ENCODE peak calls at places on chromosomes 5 and 9, in six cellular contexts. E is B cell; J is HEK293T; Y is activated CD8-positive, alpha-beta memory T cell treated with anti-CD3 and anti-CD28 coated beads, Interleukin-2, amount 10 ng/mL, durations not matched to agents 7 days and 5 days; V is anterior cingulate cortex; A is AG09319. U is an unnamed sample.

GRCh38 chr5:151740336-151740942 is 18.0 kb downstream of the ATOX1 start:
- DNase-seq in E (peak; percentile 73), J (peak; percentile 74), Y (peak; percentile 65), V (peak; percentile 26), A (peak; percentile 85), U (peak; percentile 57)

GRCh38 chr9:70935856-70936255 is 185.6 kb downstream of the TRPM3 start:
- DNase-seq in E (no peak), Y (no peak), J (no peak), A (no peak), V (no peak), U (no peak)

GRCh38 chr5:111512026-111512405 is 319 bp downstream of the STARD4 start:
- DNase-seq in A (no peak), J (peak; percentile 35), Y (no peak), E (no peak), V (no peak), U (no peak)

GRCh38 chr9:79610019-79610760 is 38.4 kb downstream of the TLE4 start:
- DNase-seq in Y (no peak), A (peak; percentile 74), J (no peak), E (no peak), V (no peak), U (no peak)

GRCh38 chr9:389758-390157 is 175.1 kb downstream of the DOCK8 start:
- DNase-seq in Y (no peak), A (no peak), E (no peak), J (no peak), V (no peak), U (no peak)

GRCh38 chr5:14880688-14881087 is 9.1 kb upstream of the ANKH start:
- DNase-seq in A (no peak), E (no peak), Y (no peak), V (no peak), J (no peak), U (no peak)

GRCh38 chr9:79701651-79702050 is 129.9 kb downstream of the TLE4 start:
- DNase-seq in A (no peak), Y (no peak), J (no peak), V (no peak), E (no peak), U (no peak)

GRCh38 chr9:37026936-37027581 is 7.0 kb downstream of the PAX5 start:
- DNase-seq in V (no peak), E (peak; percentile 56), Y (no peak), J (no peak), A (no peak), U (no peak)

GRCh38 chr5:79193643-79194042 is 42.3 kb upstream of the JMY start:
- DNase-seq in E (no peak), Y (no peak), A (no peak), J (no peak), V (no peak), U (no peak)

GRCh38 chr9:136079211-136079915 is 15.7 kb downstream of the NACC2 start:
- DNase-seq in J (no peak), Y (no peak), E (peak; percentile 21), A (no peak), V (no peak), U (no peak)

GRCh38 chr5:154296525-154297159 is 106.1 kb downstream of the GALNT10 start:
- DNase-seq in E (no peak), V (no peak), J (no peak), Y (peak; percentile 15), A (no peak), U (no peak)

GRCh38 chr5:80655231-80655784 is 525 bp upstream of the DHFR start:
- DNase-seq in V (no peak), A (no peak), J (no peak), E (no peak), Y (peak; percentile 45), U (no peak)

GRCh38 chr5:141929398-141930058 is 5.9 kb downstream of the DELE1 start:
- DNase-seq in V (no peak), Y (no peak), E (no peak), A (no peak), J (no peak), U (no peak)

GRCh38 chr5:137461636-137462596 is 37.2 kb downstream of the SPOCK1 start:
- DNase-seq in J (no peak), E (no peak), A (no peak), Y (no peak), V (no peak), U (no peak)

GRCh38 chr5:53448851-53449250 is 31.6 kb upstream of the FST start:
- DNase-seq in A (no peak), E (no peak), J (no peak), Y (no peak), V (no peak), U (no peak)

GRCh38 chr9:124478014-124478753 is 27.9 kb downstream of the ADGRD2 start:
- DNase-seq in A (no peak), V (no peak), J (no peak), E (no peak), Y (no peak), U (no peak)

GRCh38 chr9:19229725-19230355 is 653 bp upstream of the DENND4C start:
- DNase-seq in Y (peak; percentile 77), A (no peak), V (peak; percentile 64), J (peak; percentile 61), E (peak; percentile 84), U (peak; percentile 64)

GRCh38 chr9:131968632-131969031 is 111.0 kb downstream of the MED27 start:
- DNase-seq in V (no peak), J (no peak), A (no peak), E (no peak), Y (no peak), U (no peak)

GRCh38 chr5:124649548-124650501 is 96.6 kb downstream of the ZNF608 start:
- DNase-seq in E (peak; percentile 77), Y (peak; percentile 85), V (no peak), A (peak; percentile 66), J (peak; percentile 64), U (no peak)

GRCh38 chr5:168793844-168794837 is 215.0 kb upstream of the PANK3 start:
- DNase-seq in J (peak; percentile 26), V (no peak), Y (no peak), A (peak; percentile 20), E (no peak), U (no peak)

GRCh38 chr9:123679330-123679987 is 250.5 kb downstream of the DENND1A start:
- DNase-seq in V (no peak), E (peak; percentile 30), Y (no peak), J (no peak), A (no peak), U (peak; percentile 24)

GRCh38 chr9:135907006-135907434 is 326 bp downstream of the CAMSAP1 start:
- DNase-seq in V (no peak), Y (no peak), E (no peak), J (peak; percentile 53), A (no peak), U (no peak)

GRCh38 chr5:178289438-178289837 is 56.8 kb upstream of the PHYKPL start:
- DNase-seq in A (no peak), V (no peak), J (no peak), E (no peak), Y (no peak), U (no peak)

GRCh38 chr9:105223544-105224140 is 20.8 kb upstream of the SLC44A1 start:
- DNase-seq in J (no peak), V (no peak), Y (no peak), A (no peak), E (no peak), U (no peak)

GRCh38 chr5:72649449-72649848 is 142.2 kb upstream of the ZNF366 start:
- DNase-seq in Y (no peak), E (no peak), V (no peak), J (no peak), A (no peak), U (no peak)

GRCh38 chr5:18244309-18244708 is 610.0 kb downstream of the TAF11L14 start:
- DNase-seq in Y (no peak), J (no peak), V (no peak), E (no peak), A (no peak), U (no peak)

GRCh38 chr5:35374584-35374983 is 144.3 kb upstream of the PRLR start:
- DNase-seq in E (no peak), A (no peak), V (no peak), J (no peak), Y (no peak), U (no peak)

GRCh38 chr9:119963798-119964372 is 594.6 kb upstream of the BRINP1 start:
- DNase-seq in E (no peak), J (no peak), V (no peak), Y (no peak), A (peak; percentile 91), U (no peak)

GRCh38 chr9:34994429-34995287 is 5.1 kb downstream of the DNAJB5 start:
- DNase-seq in J (peak; percentile 65), E (no peak), V (peak; percentile 32), Y (no peak), A (no peak), U (peak; percentile 73)

GRCh38 chr5:168749391-168750100 is 170.4 kb upstream of the PANK3 start:
- DNase-seq in J (no peak), V (no peak), Y (peak; percentile 30), E (no peak), A (no peak), U (no peak)

GRCh38 chr9:23811633-23812032 is 14.4 kb downstream of the ELAVL2 start:
- DNase-seq in Y (no peak), V (no peak), A (no peak), E (no peak), J (no peak), U (no peak)

GRCh38 chr5:6525910-6526309 is 77.3 kb downstream of the UBE2QL1 start:
- DNase-seq in V (no peak), Y (no peak), E (no peak), J (peak; percentile 51), A (no peak), U (peak; percentile 58)

U was measured in HuH-7.